ENCODE peak calls at places on chromosomes 13 and 19, in seven cellular contexts. One of them, this sample, is unnamed.
A peak's percentile ranks its signal among the peaks of the same experiment; 100 is the strongest.

GRCh38 chr19:33676999-33677665 is 55.4 kb downstream of the CHST8 start:
- DNase-seq in tibial nerve: no peak
- DNase-seq in left lung: no peak
- DNase-seq in endothelial cell of umbilical vein: no peak
- DNase-seq in A549: no peak
- DNase-seq in heart right ventricle: no peak
- DNase-seq in small intestine: no peak
- DNase-seq in this sample: no peak

GRCh38 chr13:59890064-59890463 is 273.7 kb downstream of the DIAPH3 start:
- DNase-seq in small intestine: peak; percentile 82
- DNase-seq in endothelial cell of umbilical vein: no peak
- DNase-seq in A549: no peak
- DNase-seq in tibial nerve: no peak
- DNase-seq in heart right ventricle: no peak
- DNase-seq in left lung: no peak
- DNase-seq in this sample: no peak

GRCh38 chr13:110136660-110137585 is 170.0 kb downstream of the COL4A1 start:
- DNase-seq in heart right ventricle: no peak
- DNase-seq in endothelial cell of umbilical vein: no peak
- DNase-seq in small intestine: no peak
- DNase-seq in tibial nerve: no peak
- DNase-seq in left lung: no peak
- DNase-seq in A549: no peak
- DNase-seq in this sample: peak; percentile 79

GRCh38 chr13:103625194-103625593 is 559.0 kb upstream of the SLC10A2 start:
- DNase-seq in tibial nerve: no peak
- DNase-seq in heart right ventricle: no peak
- DNase-seq in endothelial cell of umbilical vein: no peak
- DNase-seq in left lung: no peak
- DNase-seq in small intestine: no peak
- DNase-seq in A549: no peak
- DNase-seq in this sample: no peak

GRCh38 chr19:45070214-45070613 is 6.1 kb downstream of the ZNF296 start:
- DNase-seq in left lung: no peak
- DNase-seq in endothelial cell of umbilical vein: no peak
- DNase-seq in heart right ventricle: no peak
- DNase-seq in tibial nerve: no peak
- DNase-seq in A549: no peak
- DNase-seq in small intestine: no peak
- DNase-seq in this sample: no peak

GRCh38 chr13:21672811-21673591 is 2.1 kb downstream of the FGF9 start:
- DNase-seq in A549: no peak
- DNase-seq in heart right ventricle: no peak
- DNase-seq in endothelial cell of umbilical vein: no peak
- DNase-seq in left lung: no peak
- DNase-seq in tibial nerve: no peak
- DNase-seq in small intestine: peak; percentile 18
- DNase-seq in this sample: no peak

GRCh38 chr19:7434391-7434790 is 54.4 kb downstream of the PEX11G start:
- DNase-seq in heart right ventricle: no peak
- DNase-seq in A549: no peak
- DNase-seq in left lung: no peak
- DNase-seq in small intestine: no peak
- DNase-seq in tibial nerve: no peak
- DNase-seq in endothelial cell of umbilical vein: no peak
- DNase-seq in this sample: no peak

GRCh38 chr13:46551410-46552301 is 1.3 kb upstream of the LRCH1 start:
- DNase-seq in small intestine: peak; percentile 86
- DNase-seq in A549: peak; percentile 79
- DNase-seq in tibial nerve: peak; percentile 71
- DNase-seq in endothelial cell of umbilical vein: peak; percentile 65
- DNase-seq in left lung: peak; percentile 92
- DNase-seq in heart right ventricle: peak; percentile 85
- DNase-seq in this sample: peak; percentile 90

GRCh38 chr19:4295972-4296771 is 6.0 kb downstream of the TMIGD2 start:
- DNase-seq in tibial nerve: no peak
- DNase-seq in small intestine: peak; percentile 21
- DNase-seq in endothelial cell of umbilical vein: peak; percentile 18
- DNase-seq in A549: no peak
- DNase-seq in left lung: no peak
- DNase-seq in heart right ventricle: no peak
- DNase-seq in this sample: peak; percentile 59

GRCh38 chr13:28204690-28205443 is 66.5 kb downstream of the PAN3 start:
- DNase-seq in A549: no peak
- DNase-seq in small intestine: no peak
- DNase-seq in endothelial cell of umbilical vein: no peak
- DNase-seq in tibial nerve: no peak
- DNase-seq in heart right ventricle: no peak
- DNase-seq in left lung: no peak
- DNase-seq in this sample: no peak

GRCh38 chr19:47274891-47275865 is 493 bp downstream of the INAFM1 start:
- DNase-seq in A549: no peak
- DNase-seq in left lung: no peak
- DNase-seq in endothelial cell of umbilical vein: peak; percentile 42
- DNase-seq in tibial nerve: no peak
- DNase-seq in heart right ventricle: peak; percentile 52
- DNase-seq in small intestine: no peak
- DNase-seq in this sample: peak; percentile 75

GRCh38 chr19:4732680-4733114 is 9.1 kb upstream of the DPP9 start:
- DNase-seq in A549: peak; percentile 68
- DNase-seq in endothelial cell of umbilical vein: peak; percentile 48
- DNase-seq in heart right ventricle: peak; percentile 44
- DNase-seq in tibial nerve: no peak
- DNase-seq in small intestine: peak; percentile 67
- DNase-seq in left lung: no peak
- DNase-seq in this sample: peak; percentile 85

GRCh38 chr19:44738161-44738535 is 10.4 kb upstream of the BCL3 start:
- DNase-seq in left lung: no peak
- DNase-seq in endothelial cell of umbilical vein: no peak
- DNase-seq in small intestine: no peak
- DNase-seq in heart right ventricle: no peak
- DNase-seq in tibial nerve: no peak
- DNase-seq in A549: peak; percentile 57
- DNase-seq in this sample: no peak

GRCh38 chr13:41562083-41562482 is 104.7 kb downstream of the RGCC start:
- DNase-seq in tibial nerve: peak; percentile 59
- DNase-seq in A549: no peak
- DNase-seq in heart right ventricle: peak; percentile 60
- DNase-seq in small intestine: no peak
- DNase-seq in left lung: no peak
- DNase-seq in endothelial cell of umbilical vein: peak; percentile 49
- DNase-seq in this sample: no peak

GRCh38 chr13:55160911-55161310 is 1979.8 kb upstream of the PRR20A start:
- DNase-seq in endothelial cell of umbilical vein: no peak
- DNase-seq in small intestine: no peak
- DNase-seq in A549: no peak
- DNase-seq in tibial nerve: no peak
- DNase-seq in left lung: no peak
- DNase-seq in heart right ventricle: no peak
- DNase-seq in this sample: no peak

GRCh38 chr19:20923077-20923871 is at the start of gene ZNF85:
- DNase-seq in left lung: peak; percentile 86
- DNase-seq in heart right ventricle: peak; percentile 94
- DNase-seq in tibial nerve: peak; percentile 82
- DNase-seq in endothelial cell of umbilical vein: peak; percentile 94
- DNase-seq in A549: peak; percentile 23
- DNase-seq in small intestine: peak; percentile 64
- DNase-seq in this sample: peak; percentile 98

GRCh38 chr19:20925481-20925880 is 2.4 kb downstream of the ZNF85 start:
- DNase-seq in small intestine: no peak
- DNase-seq in A549: no peak
- DNase-seq in tibial nerve: no peak
- DNase-seq in heart right ventricle: no peak
- DNase-seq in left lung: no peak
- DNase-seq in endothelial cell of umbilical vein: no peak
- DNase-seq in this sample: no peak

GRCh38 chr19:20926796-20927195 is 3.7 kb downstream of the ZNF85 start:
- DNase-seq in A549: no peak
- DNase-seq in endothelial cell of umbilical vein: no peak
- DNase-seq in heart right ventricle: no peak
- DNase-seq in small intestine: no peak
- DNase-seq in left lung: no peak
- DNase-seq in tibial nerve: no peak
- DNase-seq in this sample: no peak

DNA sequence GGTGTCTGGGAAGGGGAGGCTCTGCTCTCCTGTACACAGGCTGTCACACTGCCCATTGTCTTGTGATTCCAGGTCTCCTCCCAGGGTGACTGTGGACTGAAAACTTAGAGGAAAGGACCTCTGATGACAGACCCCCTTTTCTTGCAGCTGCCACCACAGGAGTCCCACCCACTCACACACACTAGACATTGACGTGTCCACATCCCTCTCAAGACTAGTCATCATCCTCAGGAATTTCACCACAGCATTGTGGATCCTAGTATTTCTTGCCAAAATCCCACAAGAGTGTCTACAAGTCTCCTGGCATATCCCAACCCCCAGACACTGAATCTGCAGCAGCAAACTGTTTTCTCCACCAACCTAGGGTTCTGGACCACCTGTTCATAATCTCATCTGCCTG is 5.3 kb downstream of the ZNF85 start:
- DNase-seq in left lung: no peak
- DNase-seq in small intestine: no peak
- DNase-seq in A549: no peak
- DNase-seq in heart right ventricle: no peak
- DNase-seq in tibial nerve: no peak
- DNase-seq in endothelial cell of umbilical vein: no peak
- DNase-seq in this sample: peak; percentile 8
- H3K9me3 ChIP-seq in left lung: no peaks in the 10 kb centered on the region
- H3K9me3 ChIP-seq in small intestine: no peaks in the 10 kb centered on the region
- H3K9me3 ChIP-seq in A549: no peaks in the 10 kb centered on the region
- H3K9me3 ChIP-seq in heart right ventricle: peaks cover 9% of the 10 kb centered on the region
- H3K9me3 ChIP-seq in tibial nerve: no peaks in the 10 kb centered on the region
- H3K9me3 ChIP-seq in endothelial cell of umbilical vein: no peaks in the 10 kb centered on the region
- H3K9me3 ChIP-seq in this sample: peaks cover 10% of the 10 kb centered on the region

GRCh38 chr19:36796714-36796999 is 24.1 kb upstream of the ZNF850 start:
- DNase-seq in A549: no peak
- DNase-seq in endothelial cell of umbilical vein: no peak
- DNase-seq in left lung: no peak
- DNase-seq in tibial nerve: no peak
- DNase-seq in heart right ventricle: no peak
- DNase-seq in small intestine: no peak
- DNase-seq in this sample: no peak
- H3K9me3 ChIP-seq in A549: peaks cover 91% of the 10 kb centered on the region
- H3K9me3 ChIP-seq in endothelial cell of umbilical vein: no peaks in the 10 kb centered on the region
- H3K9me3 ChIP-seq in left lung: no peaks in the 10 kb centered on the region
- H3K9me3 ChIP-seq in tibial nerve: no peaks in the 10 kb centered on the region
- H3K9me3 ChIP-seq in heart right ventricle: peaks cover 84% of the 10 kb centered on the region
- H3K9me3 ChIP-seq in small intestine: peaks cover 4% of the 10 kb centered on the region
- H3K9me3 ChIP-seq in this sample: peaks cover 57% of the 10 kb centered on the region

GRCh38 chr13:39499580-39499979 is 103.4 kb downstream of the LHFPL6 start:
- DNase-seq in endothelial cell of umbilical vein: no peak
- DNase-seq in heart right ventricle: no peak
- DNase-seq in left lung: no peak
- DNase-seq in A549: no peak
- DNase-seq in small intestine: no peak
- DNase-seq in tibial nerve: no peak
- DNase-seq in this sample: no peak

GRCh38 chr13:39503048-39503447 is 99.9 kb downstream of the LHFPL6 start:
- DNase-seq in A549: no peak
- DNase-seq in endothelial cell of umbilical vein: no peak
- DNase-seq in small intestine: no peak
- DNase-seq in left lung: no peak
- DNase-seq in tibial nerve: no peak
- DNase-seq in heart right ventricle: no peak
- DNase-seq in this sample: no peak

GRCh38 chr13:39501711-39502324 is 101.2 kb downstream of the LHFPL6 start:
- DNase-seq in tibial nerve: no peak
- DNase-seq in left lung: no peak
- DNase-seq in A549: no peak
- DNase-seq in small intestine: no peak
- DNase-seq in heart right ventricle: peak; percentile 65
- DNase-seq in endothelial cell of umbilical vein: no peak
- DNase-seq in this sample: no peak

GRCh38 chr13:39496487-39496998 is 106.5 kb downstream of the LHFPL6 start:
- DNase-seq in left lung: no peak
- DNase-seq in tibial nerve: no peak
- DNase-seq in small intestine: no peak
- DNase-seq in A549: no peak
- DNase-seq in heart right ventricle: no peak
- DNase-seq in endothelial cell of umbilical vein: no peak
- DNase-seq in this sample: no peak

DNA sequence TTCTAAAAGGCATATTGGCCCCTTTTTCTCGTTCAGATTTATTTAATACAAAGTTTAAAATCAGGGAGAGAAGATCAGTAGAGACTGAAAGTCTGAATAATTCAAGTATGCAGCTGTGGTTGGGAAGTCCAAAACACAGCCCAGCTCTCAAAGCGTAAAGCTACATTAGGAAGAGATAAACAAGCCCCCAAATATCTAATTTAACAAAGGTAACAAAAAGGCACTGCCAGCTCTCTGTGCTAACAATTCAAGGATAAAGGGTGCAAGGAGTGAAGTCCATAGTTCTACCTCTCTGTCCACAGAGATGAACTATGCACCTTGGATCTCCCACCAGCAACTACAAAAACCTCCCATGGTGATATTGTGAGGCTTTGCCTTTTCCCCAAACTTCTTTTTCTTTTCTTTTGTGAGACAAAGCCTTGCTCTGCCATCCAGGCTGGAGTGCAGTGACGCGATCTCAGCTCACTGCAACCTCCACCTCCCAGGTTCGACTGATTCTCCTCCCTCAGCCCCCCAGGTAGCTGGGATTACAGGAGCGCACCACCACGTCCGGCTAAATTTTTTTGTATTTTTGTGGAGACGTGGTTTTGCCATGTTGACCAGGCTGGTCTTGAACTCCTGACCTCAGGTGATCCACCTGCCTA is 104.4 kb downstream of the LHFPL6 start:
- DNase-seq in endothelial cell of umbilical vein: no peak
- DNase-seq in tibial nerve: no peak
- DNase-seq in heart right ventricle: no peak
- DNase-seq in left lung: no peak
- DNase-seq in small intestine: no peak
- DNase-seq in A549: no peak
- DNase-seq in this sample: no peak
- H3K9me3 ChIP-seq in endothelial cell of umbilical vein: no peaks in the 10 kb centered on the region
- H3K9me3 ChIP-seq in tibial nerve: no peaks in the 10 kb centered on the region
- H3K9me3 ChIP-seq in heart right ventricle: no peaks in the 10 kb centered on the region
- H3K9me3 ChIP-seq in left lung: no peaks in the 10 kb centered on the region
- H3K9me3 ChIP-seq in small intestine: no peaks in the 10 kb centered on the region
- H3K9me3 ChIP-seq in A549: no peaks in the 10 kb centered on the region
- H3K9me3 ChIP-seq in this sample: no peaks in the 10 kb centered on the region

DNA sequence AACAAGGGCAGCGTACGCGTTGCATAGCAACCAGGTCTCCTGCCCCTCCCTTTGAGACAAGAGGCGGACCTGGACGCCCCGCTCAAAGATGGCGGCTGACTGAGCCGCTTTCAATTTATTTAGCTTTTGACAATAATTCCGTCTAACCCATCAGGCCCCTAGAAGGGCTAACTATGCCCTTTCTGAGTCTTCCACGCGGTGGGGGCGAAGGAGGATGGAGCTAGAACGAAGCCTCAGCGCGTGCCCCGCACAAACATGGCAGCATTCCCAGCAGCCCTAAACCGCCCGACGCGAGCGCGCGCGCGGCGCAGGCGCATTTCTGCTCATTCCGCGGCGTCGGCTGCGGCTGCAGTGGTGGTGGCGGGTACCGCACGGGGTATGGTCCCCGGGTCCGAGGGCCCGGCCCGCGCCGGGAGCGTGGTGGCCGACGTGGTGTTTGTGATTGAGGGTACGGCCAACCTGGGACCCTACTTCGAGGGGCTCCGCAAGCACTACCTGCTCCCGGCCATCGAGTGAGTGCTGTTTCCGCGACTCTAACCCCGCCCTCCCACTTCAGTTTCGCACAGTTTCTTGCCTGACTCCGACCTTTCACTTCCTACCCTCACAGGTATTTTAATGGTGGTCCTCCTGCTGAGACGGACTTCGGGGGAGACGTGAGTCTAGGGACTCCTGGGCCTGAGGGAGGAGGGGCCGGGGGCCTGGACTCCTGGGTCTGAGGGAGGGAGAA is at the start of gene MED25:
- DNase-seq in heart right ventricle: peak; percentile 85
- DNase-seq in small intestine: peak; percentile 81
- DNase-seq in left lung: peak; percentile 96
- DNase-seq in A549: peak; percentile 92
- DNase-seq in endothelial cell of umbilical vein: peak; percentile 93
- DNase-seq in tibial nerve: peak; percentile 72
- DNase-seq in this sample: peak; percentile 95
- H3K9me3 ChIP-seq in heart right ventricle: no peaks in the 10 kb centered on the region
- H3K9me3 ChIP-seq in small intestine: no peaks in the 10 kb centered on the region
- H3K9me3 ChIP-seq in left lung: no peaks in the 10 kb centered on the region
- H3K9me3 ChIP-seq in A549: no peaks in the 10 kb centered on the region
- H3K9me3 ChIP-seq in endothelial cell of umbilical vein: no peaks in the 10 kb centered on the region
- H3K9me3 ChIP-seq in tibial nerve: no peaks in the 10 kb centered on the region
- H3K9me3 ChIP-seq in this sample: no peaks in the 10 kb centered on the region

This sample was measured in endodermal cell.